ENCODE peak calls at places on chromosomes 4 and X, in nine cellular contexts. One of them, this sample, is unnamed.

GRCh38 chrX:38799995-38800394 is 1.3 kb upstream of the MID1IP1 start:
- DNase-seq in endothelial cell: no peak
- DNase-seq in cardiac muscle cell: no peak
- DNase-seq in AG09319: no peak
- DNase-seq in activated CD4-positive, alpha-beta T cell treated with anti-CD3 and anti-CD28 coated beads, Interleukin-2, amount 50 U/mL, for 1 hour: no peak
- DNase-seq in activated T-helper 1 cell treated with anti-CD3 and anti-CD28 coated beads, Interleukin-2, amount 50 U/mL, for 16 hours: no peak
- DNase-seq in T-helper 1 cell: no peak
- DNase-seq in stimulated activated CD4-positive, alpha-beta T cell treated with anti-CD3 and anti-CD28 coated beads, Interleukin-2, amount 100 ng/mL, for 48 hours: no peak
- DNase-seq in stomach: no peak
- DNase-seq in this sample: no peak

GRCh38 chrX:20066968-20067708 is 49.6 kb downstream of the MAP7D2 start:
- DNase-seq in stomach: no peak
- DNase-seq in activated T-helper 1 cell treated with anti-CD3 and anti-CD28 coated beads, Interleukin-2, amount 50 U/mL, for 16 hours: no peak
- DNase-seq in cardiac muscle cell: peak; percentile 53
- DNase-seq in endothelial cell: peak; percentile 7
- DNase-seq in T-helper 1 cell: peak; percentile 39
- DNase-seq in stimulated activated CD4-positive, alpha-beta T cell treated with anti-CD3 and anti-CD28 coated beads, Interleukin-2, amount 100 ng/mL, for 48 hours: peak; percentile 1
- DNase-seq in AG09319: peak; percentile 10
- DNase-seq in activated CD4-positive, alpha-beta T cell treated with anti-CD3 and anti-CD28 coated beads, Interleukin-2, amount 50 U/mL, for 1 hour: peak; percentile 2
- DNase-seq in this sample: peak; percentile 57

GRCh38 chrX:40868868-40869267 is 133.5 kb upstream of the MED14 start:
- DNase-seq in stimulated activated CD4-positive, alpha-beta T cell treated with anti-CD3 and anti-CD28 coated beads, Interleukin-2, amount 100 ng/mL, for 48 hours: no peak
- DNase-seq in activated T-helper 1 cell treated with anti-CD3 and anti-CD28 coated beads, Interleukin-2, amount 50 U/mL, for 16 hours: no peak
- DNase-seq in T-helper 1 cell: no peak
- DNase-seq in activated CD4-positive, alpha-beta T cell treated with anti-CD3 and anti-CD28 coated beads, Interleukin-2, amount 50 U/mL, for 1 hour: no peak
- DNase-seq in AG09319: no peak
- DNase-seq in stomach: no peak
- DNase-seq in cardiac muscle cell: no peak
- DNase-seq in endothelial cell: no peak
- DNase-seq in this sample: no peak

GRCh38 chr4:8643986-8644385 is 51.4 kb downstream of the CPZ start:
- DNase-seq in activated T-helper 1 cell treated with anti-CD3 and anti-CD28 coated beads, Interleukin-2, amount 50 U/mL, for 16 hours: no peak
- DNase-seq in stimulated activated CD4-positive, alpha-beta T cell treated with anti-CD3 and anti-CD28 coated beads, Interleukin-2, amount 100 ng/mL, for 48 hours: no peak
- DNase-seq in stomach: peak; percentile 21
- DNase-seq in AG09319: no peak
- DNase-seq in activated CD4-positive, alpha-beta T cell treated with anti-CD3 and anti-CD28 coated beads, Interleukin-2, amount 50 U/mL, for 1 hour: no peak
- DNase-seq in cardiac muscle cell: no peak
- DNase-seq in endothelial cell: no peak
- DNase-seq in T-helper 1 cell: no peak
- DNase-seq in this sample: no peak

GRCh38 chr4:82484987-82485783 is 54.8 kb downstream of the ENOPH1 start:
- DNase-seq in T-helper 1 cell: no peak
- DNase-seq in activated CD4-positive, alpha-beta T cell treated with anti-CD3 and anti-CD28 coated beads, Interleukin-2, amount 50 U/mL, for 1 hour: no peak
- DNase-seq in endothelial cell: no peak
- DNase-seq in AG09319: no peak
- DNase-seq in activated T-helper 1 cell treated with anti-CD3 and anti-CD28 coated beads, Interleukin-2, amount 50 U/mL, for 16 hours: no peak
- DNase-seq in cardiac muscle cell: peak; percentile 25
- DNase-seq in stomach: no peak
- DNase-seq in stimulated activated CD4-positive, alpha-beta T cell treated with anti-CD3 and anti-CD28 coated beads, Interleukin-2, amount 100 ng/mL, for 48 hours: no peak
- DNase-seq in this sample: no peak

GRCh38 chr4:74267998-74268606 is 40.2 kb upstream of the EPGN start:
- DNase-seq in activated CD4-positive, alpha-beta T cell treated with anti-CD3 and anti-CD28 coated beads, Interleukin-2, amount 50 U/mL, for 1 hour: no peak
- DNase-seq in T-helper 1 cell: no peak
- DNase-seq in cardiac muscle cell: peak; percentile 76
- DNase-seq in activated T-helper 1 cell treated with anti-CD3 and anti-CD28 coated beads, Interleukin-2, amount 50 U/mL, for 16 hours: no peak
- DNase-seq in AG09319: no peak
- DNase-seq in endothelial cell: no peak
- DNase-seq in stimulated activated CD4-positive, alpha-beta T cell treated with anti-CD3 and anti-CD28 coated beads, Interleukin-2, amount 100 ng/mL, for 48 hours: no peak
- DNase-seq in stomach: no peak
- DNase-seq in this sample: peak; percentile 67

GRCh38 chrX:132948648-132949260 is 9.7 kb downstream of the HS6ST2 start:
- DNase-seq in T-helper 1 cell: no peak
- DNase-seq in endothelial cell: peak; percentile 33
- DNase-seq in stimulated activated CD4-positive, alpha-beta T cell treated with anti-CD3 and anti-CD28 coated beads, Interleukin-2, amount 100 ng/mL, for 48 hours: no peak
- DNase-seq in activated T-helper 1 cell treated with anti-CD3 and anti-CD28 coated beads, Interleukin-2, amount 50 U/mL, for 16 hours: no peak
- DNase-seq in AG09319: no peak
- DNase-seq in cardiac muscle cell: no peak
- DNase-seq in activated CD4-positive, alpha-beta T cell treated with anti-CD3 and anti-CD28 coated beads, Interleukin-2, amount 50 U/mL, for 1 hour: no peak
- DNase-seq in stomach: no peak
- DNase-seq in this sample: no peak

GRCh38 chr4:99149620-99150019 is 5.5 kb upstream of the ADH4 start:
- DNase-seq in stimulated activated CD4-positive, alpha-beta T cell treated with anti-CD3 and anti-CD28 coated beads, Interleukin-2, amount 100 ng/mL, for 48 hours: no peak
- DNase-seq in stomach: no peak
- DNase-seq in endothelial cell: no peak
- DNase-seq in activated CD4-positive, alpha-beta T cell treated with anti-CD3 and anti-CD28 coated beads, Interleukin-2, amount 50 U/mL, for 1 hour: no peak
- DNase-seq in cardiac muscle cell: no peak
- DNase-seq in AG09319: no peak
- DNase-seq in T-helper 1 cell: no peak
- DNase-seq in activated T-helper 1 cell treated with anti-CD3 and anti-CD28 coated beads, Interleukin-2, amount 50 U/mL, for 16 hours: no peak
- DNase-seq in this sample: peak; percentile 8

GRCh38 chrX:37470711-37471110 is 100.8 kb upstream of the LANCL3 start:
- DNase-seq in stomach: no peak
- DNase-seq in T-helper 1 cell: no peak
- DNase-seq in endothelial cell: no peak
- DNase-seq in stimulated activated CD4-positive, alpha-beta T cell treated with anti-CD3 and anti-CD28 coated beads, Interleukin-2, amount 100 ng/mL, for 48 hours: no peak
- DNase-seq in activated CD4-positive, alpha-beta T cell treated with anti-CD3 and anti-CD28 coated beads, Interleukin-2, amount 50 U/mL, for 1 hour: no peak
- DNase-seq in cardiac muscle cell: no peak
- DNase-seq in AG09319: no peak
- DNase-seq in activated T-helper 1 cell treated with anti-CD3 and anti-CD28 coated beads, Interleukin-2, amount 50 U/mL, for 16 hours: no peak
- DNase-seq in this sample: no peak

GRCh38 chrX:70386240-70386639 is 36.9 kb upstream of the GDPD2 start:
- DNase-seq in stomach: no peak
- DNase-seq in activated CD4-positive, alpha-beta T cell treated with anti-CD3 and anti-CD28 coated beads, Interleukin-2, amount 50 U/mL, for 1 hour: no peak
- DNase-seq in T-helper 1 cell: no peak
- DNase-seq in cardiac muscle cell: no peak
- DNase-seq in AG09319: no peak
- DNase-seq in activated T-helper 1 cell treated with anti-CD3 and anti-CD28 coated beads, Interleukin-2, amount 50 U/mL, for 16 hours: no peak
- DNase-seq in endothelial cell: no peak
- DNase-seq in stimulated activated CD4-positive, alpha-beta T cell treated with anti-CD3 and anti-CD28 coated beads, Interleukin-2, amount 100 ng/mL, for 48 hours: no peak
- DNase-seq in this sample: no peak

GRCh38 chr4:78687818-78688217 is 88.3 kb upstream of the BMP2K start:
- DNase-seq in T-helper 1 cell: no peak
- DNase-seq in stimulated activated CD4-positive, alpha-beta T cell treated with anti-CD3 and anti-CD28 coated beads, Interleukin-2, amount 100 ng/mL, for 48 hours: no peak
- DNase-seq in activated CD4-positive, alpha-beta T cell treated with anti-CD3 and anti-CD28 coated beads, Interleukin-2, amount 50 U/mL, for 1 hour: no peak
- DNase-seq in AG09319: no peak
- DNase-seq in activated T-helper 1 cell treated with anti-CD3 and anti-CD28 coated beads, Interleukin-2, amount 50 U/mL, for 16 hours: no peak
- DNase-seq in stomach: no peak
- DNase-seq in cardiac muscle cell: no peak
- DNase-seq in endothelial cell: no peak
- DNase-seq in this sample: no peak

GRCh38 chrX:147978931-147979330 is 2.2 kb upstream of the FMR1NB start:
- DNase-seq in activated CD4-positive, alpha-beta T cell treated with anti-CD3 and anti-CD28 coated beads, Interleukin-2, amount 50 U/mL, for 1 hour: no peak
- DNase-seq in AG09319: no peak
- DNase-seq in cardiac muscle cell: no peak
- DNase-seq in stomach: no peak
- DNase-seq in T-helper 1 cell: no peak
- DNase-seq in endothelial cell: no peak
- DNase-seq in activated T-helper 1 cell treated with anti-CD3 and anti-CD28 coated beads, Interleukin-2, amount 50 U/mL, for 16 hours: no peak
- DNase-seq in stimulated activated CD4-positive, alpha-beta T cell treated with anti-CD3 and anti-CD28 coated beads, Interleukin-2, amount 100 ng/mL, for 48 hours: no peak
- DNase-seq in this sample: no peak

GRCh38 chr4:185235480-185236154 is 26.2 kb downstream of the SNX25 start:
- DNase-seq in endothelial cell: no peak
- DNase-seq in activated CD4-positive, alpha-beta T cell treated with anti-CD3 and anti-CD28 coated beads, Interleukin-2, amount 50 U/mL, for 1 hour: no peak
- DNase-seq in stimulated activated CD4-positive, alpha-beta T cell treated with anti-CD3 and anti-CD28 coated beads, Interleukin-2, amount 100 ng/mL, for 48 hours: no peak
- DNase-seq in activated T-helper 1 cell treated with anti-CD3 and anti-CD28 coated beads, Interleukin-2, amount 50 U/mL, for 16 hours: no peak
- DNase-seq in T-helper 1 cell: no peak
- DNase-seq in stomach: no peak
- DNase-seq in AG09319: no peak
- DNase-seq in cardiac muscle cell: peak; percentile 54
- DNase-seq in this sample: no peak

GRCh38 chr4:120400441-120400840 is 333.8 kb upstream of the MAD2L1 start:
- DNase-seq in cardiac muscle cell: no peak
- DNase-seq in stomach: no peak
- DNase-seq in activated CD4-positive, alpha-beta T cell treated with anti-CD3 and anti-CD28 coated beads, Interleukin-2, amount 50 U/mL, for 1 hour: no peak
- DNase-seq in endothelial cell: no peak
- DNase-seq in activated T-helper 1 cell treated with anti-CD3 and anti-CD28 coated beads, Interleukin-2, amount 50 U/mL, for 16 hours: no peak
- DNase-seq in stimulated activated CD4-positive, alpha-beta T cell treated with anti-CD3 and anti-CD28 coated beads, Interleukin-2, amount 100 ng/mL, for 48 hours: no peak
- DNase-seq in AG09319: no peak
- DNase-seq in T-helper 1 cell: no peak
- DNase-seq in this sample: no peak

GRCh38 chr4:69617083-69617694 is 22.3 kb downstream of the UGT2A2 start:
- DNase-seq in AG09319: no peak
- DNase-seq in endothelial cell: peak; percentile 30
- DNase-seq in stomach: no peak
- DNase-seq in activated T-helper 1 cell treated with anti-CD3 and anti-CD28 coated beads, Interleukin-2, amount 50 U/mL, for 16 hours: no peak
- DNase-seq in activated CD4-positive, alpha-beta T cell treated with anti-CD3 and anti-CD28 coated beads, Interleukin-2, amount 50 U/mL, for 1 hour: no peak
- DNase-seq in stimulated activated CD4-positive, alpha-beta T cell treated with anti-CD3 and anti-CD28 coated beads, Interleukin-2, amount 100 ng/mL, for 48 hours: no peak
- DNase-seq in T-helper 1 cell: no peak
- DNase-seq in cardiac muscle cell: peak; percentile 53
- DNase-seq in this sample: peak; percentile 41

GRCh38 chrX:43405191-43405590 is 250.9 kb upstream of the MAOA start:
- DNase-seq in activated T-helper 1 cell treated with anti-CD3 and anti-CD28 coated beads, Interleukin-2, amount 50 U/mL, for 16 hours: no peak
- DNase-seq in AG09319: no peak
- DNase-seq in cardiac muscle cell: no peak
- DNase-seq in stimulated activated CD4-positive, alpha-beta T cell treated with anti-CD3 and anti-CD28 coated beads, Interleukin-2, amount 100 ng/mL, for 48 hours: no peak
- DNase-seq in endothelial cell: no peak
- DNase-seq in activated CD4-positive, alpha-beta T cell treated with anti-CD3 and anti-CD28 coated beads, Interleukin-2, amount 50 U/mL, for 1 hour: no peak
- DNase-seq in stomach: no peak
- DNase-seq in T-helper 1 cell: no peak
- DNase-seq in this sample: no peak

GRCh38 chr4:1834047-1834769 is 21.7 kb downstream of the LETM1 start:
- DNase-seq in cardiac muscle cell: no peak
- DNase-seq in AG09319: no peak
- DNase-seq in activated CD4-positive, alpha-beta T cell treated with anti-CD3 and anti-CD28 coated beads, Interleukin-2, amount 50 U/mL, for 1 hour: no peak
- DNase-seq in T-helper 1 cell: no peak
- DNase-seq in stomach: no peak
- DNase-seq in activated T-helper 1 cell treated with anti-CD3 and anti-CD28 coated beads, Interleukin-2, amount 50 U/mL, for 16 hours: no peak
- DNase-seq in endothelial cell: no peak
- DNase-seq in stimulated activated CD4-positive, alpha-beta T cell treated with anti-CD3 and anti-CD28 coated beads, Interleukin-2, amount 100 ng/mL, for 48 hours: no peak
- DNase-seq in this sample: no peak

GRCh38 chr4:150235317-150235716 is 157.1 kb downstream of the DCLK2 start:
- DNase-seq in stomach: no peak
- DNase-seq in stimulated activated CD4-positive, alpha-beta T cell treated with anti-CD3 and anti-CD28 coated beads, Interleukin-2, amount 100 ng/mL, for 48 hours: no peak
- DNase-seq in AG09319: no peak
- DNase-seq in endothelial cell: no peak
- DNase-seq in activated CD4-positive, alpha-beta T cell treated with anti-CD3 and anti-CD28 coated beads, Interleukin-2, amount 50 U/mL, for 1 hour: no peak
- DNase-seq in cardiac muscle cell: no peak
- DNase-seq in T-helper 1 cell: no peak
- DNase-seq in activated T-helper 1 cell treated with anti-CD3 and anti-CD28 coated beads, Interleukin-2, amount 50 U/mL, for 16 hours: no peak
- DNase-seq in this sample: no peak

GRCh38 chr4:74768857-74769525 is 25.3 kb downstream of the BTC start:
- DNase-seq in endothelial cell: no peak
- DNase-seq in AG09319: no peak
- DNase-seq in cardiac muscle cell: peak; percentile 78
- DNase-seq in activated CD4-positive, alpha-beta T cell treated with anti-CD3 and anti-CD28 coated beads, Interleukin-2, amount 50 U/mL, for 1 hour: no peak
- DNase-seq in T-helper 1 cell: no peak
- DNase-seq in stomach: peak; percentile 56
- DNase-seq in activated T-helper 1 cell treated with anti-CD3 and anti-CD28 coated beads, Interleukin-2, amount 50 U/mL, for 16 hours: no peak
- DNase-seq in stimulated activated CD4-positive, alpha-beta T cell treated with anti-CD3 and anti-CD28 coated beads, Interleukin-2, amount 100 ng/mL, for 48 hours: no peak
- DNase-seq in this sample: peak; percentile 21

GRCh38 chr4:114694770-114695169 is 96.2 kb downstream of the UGT8 start:
- DNase-seq in stimulated activated CD4-positive, alpha-beta T cell treated with anti-CD3 and anti-CD28 coated beads, Interleukin-2, amount 100 ng/mL, for 48 hours: no peak
- DNase-seq in endothelial cell: no peak
- DNase-seq in T-helper 1 cell: peak; percentile 8
- DNase-seq in cardiac muscle cell: peak; percentile 42
- DNase-seq in activated T-helper 1 cell treated with anti-CD3 and anti-CD28 coated beads, Interleukin-2, amount 50 U/mL, for 16 hours: no peak
- DNase-seq in AG09319: no peak
- DNase-seq in activated CD4-positive, alpha-beta T cell treated with anti-CD3 and anti-CD28 coated beads, Interleukin-2, amount 50 U/mL, for 1 hour: no peak
- DNase-seq in stomach: no peak
- DNase-seq in this sample: peak; percentile 72

GRCh38 chr4:6641164-6641970 is 882 bp downstream of the MRFAP1 start:
- DNase-seq in endothelial cell: peak; percentile 46
- DNase-seq in T-helper 1 cell: peak; percentile 67
- DNase-seq in AG09319: no peak
- DNase-seq in stomach: peak; percentile 40
- DNase-seq in cardiac muscle cell: peak; percentile 52
- DNase-seq in activated CD4-positive, alpha-beta T cell treated with anti-CD3 and anti-CD28 coated beads, Interleukin-2, amount 50 U/mL, for 1 hour: peak; percentile 50
- DNase-seq in stimulated activated CD4-positive, alpha-beta T cell treated with anti-CD3 and anti-CD28 coated beads, Interleukin-2, amount 100 ng/mL, for 48 hours: peak; percentile 24
- DNase-seq in activated T-helper 1 cell treated with anti-CD3 and anti-CD28 coated beads, Interleukin-2, amount 50 U/mL, for 16 hours: no peak
- DNase-seq in this sample: peak; percentile 81